ENCODE peak calls at places on chromosomes 5 and 9, in four cellular contexts. Q, Z, U and H are unnamed samples.

GRCh38 chr9:127395491-127396252 is 1.3 kb upstream of the SLC2A8 start:
- DNase-seq in Q (no peak), Z (no peak), U (no peak), H (no peak)

GRCh38 chr9:37730256-37730655 is 23.3 kb upstream of the TRMT10B start:
- DNase-seq in Q (no peak), Z (peak; percentile 40), U (no peak), H (no peak)

GRCh38 chr9:87622098-87622497 is 103.8 kb upstream of the CTSL start:
- DNase-seq in Q (no peak), Z (no peak), U (no peak), H (no peak)

GRCh38 chr5:102627311-102627710 is 127.8 kb upstream of the PAM start:
- DNase-seq in Q (no peak), Z (peak; percentile 54), U (no peak), H (no peak)

GRCh38 chr9:19554518-19554917 is 145.7 kb downstream of the ACER2 start:
- DNase-seq in Q (no peak), Z (no peak), U (no peak), H (no peak)

GRCh38 chr9:12659220-12659619 is 34.0 kb upstream of the TYRP1 start:
- DNase-seq in Q (no peak), Z (no peak), U (no peak), H (no peak)

GRCh38 chr9:97735070-97735600 is 38.0 kb upstream of the XPA start:
- DNase-seq in Q (no peak), Z (no peak), U (no peak), H (no peak)

GRCh38 chr9:35106343-35106730 is 3.4 kb upstream of the STOML2 start:
- DNase-seq in Q (no peak), Z (no peak), U (no peak), H (no peak)

DNA sequence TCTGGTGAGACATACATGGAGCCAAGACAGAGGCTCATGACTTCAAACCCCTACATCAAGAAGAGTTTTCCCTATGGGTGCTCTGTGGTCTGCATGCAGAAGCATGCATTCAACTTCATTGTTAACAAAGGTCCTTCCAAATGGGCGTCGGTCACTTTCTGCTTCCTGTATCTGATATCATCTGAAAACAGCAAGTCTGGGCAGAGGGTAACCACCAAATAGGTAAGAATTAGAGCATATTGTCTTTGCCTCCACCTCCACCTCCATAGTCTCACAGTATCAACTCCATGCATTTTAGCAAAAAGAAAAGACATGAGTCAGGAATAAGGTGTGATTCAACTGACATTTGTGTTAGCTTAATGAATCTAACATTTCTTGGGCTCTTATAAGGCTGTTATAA is 462.9 kb downstream of the DMRT2 start:
- DNase-seq in Q (no peak), Z (no peak), U (no peak), H (no peak)
- H3K27ac ChIP-seq in Q (no peak overlapping the region), Z (no peak overlapping the region), U (no peak overlapping the region), H (no peak overlapping the region)

GRCh38 chr5:98845878-98846277 is 72.4 kb downstream of the RGMB start:
- DNase-seq in Q (no peak), Z (no peak), U (no peak), H (no peak)

GRCh38 chr5:98840946-98841345 is 67.5 kb downstream of the RGMB start:
- DNase-seq in Q (no peak), Z (no peak), U (no peak), H (no peak)

GRCh38 chr5:98846526-98846925 is 73.1 kb downstream of the RGMB start:
- DNase-seq in Q (no peak), Z (no peak), U (no peak), H (no peak)

GRCh38 chr5:98844865-98845264 is 71.4 kb downstream of the RGMB start:
- DNase-seq in Q (no peak), Z (no peak), U (no peak), H (no peak)

GRCh38 chr5:98843481-98843880 is 70.0 kb downstream of the RGMB start:
- DNase-seq in Q (no peak), Z (no peak), U (no peak), H (no peak)
- H3K27ac ChIP-seq in Q (no peak overlapping the region), Z (no peak overlapping the region), U (no peak overlapping the region), H (no peak overlapping the region)

GRCh38 chr9:15420796-15421195 is 1.9 kb upstream of the SNAPC3 start:
- DNase-seq in Q (no peak), Z (no peak), U (no peak), H (no peak)
- H3K27ac ChIP-seq in Q (no peak overlapping the region), Z (no peak overlapping the region), U (no peak overlapping the region), H (no peak overlapping the region)

DNA sequence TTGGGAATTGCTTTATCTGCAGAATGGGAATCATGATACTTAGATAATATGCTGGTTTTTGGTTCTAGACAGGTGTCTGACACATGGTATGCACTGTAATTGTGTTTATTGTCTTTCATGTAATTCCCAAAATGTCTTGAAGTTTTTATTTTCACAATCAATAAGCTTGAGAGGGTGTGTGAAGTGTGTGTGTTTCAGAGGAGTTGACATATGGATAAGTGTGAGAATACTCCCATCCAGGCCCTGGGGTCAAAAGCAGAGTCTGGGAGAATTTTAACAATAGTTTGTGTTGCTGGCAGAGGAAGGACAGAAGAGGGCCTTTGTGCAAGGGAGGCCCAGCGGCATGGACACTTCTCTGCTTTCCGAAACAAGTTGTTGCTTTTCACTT is 8.4 kb downstream of the PRDM6 start:
- DNase-seq in Q (no peak), Z (no peak), U (no peak), H (no peak)
- H3K27ac ChIP-seq in Q (no peak overlapping the region), Z (no peak overlapping the region), U (no peak overlapping the region), H (no peak overlapping the region)